ENCODE peak calls at places on chromosomes 3 and 15, in ten cellular contexts. One of them, this sample, is unnamed.

GRCh38 chr15:29631076-29632070 is 190.9 kb downstream of the TJP1 start:
- DNase-seq in T follicular helper cell: no peak
- DNase-seq in activated naive CD8-positive, alpha-beta T cell treated with anti-CD3 and anti-CD28 coated beads, Interleukin-2, amount 50 U/mL, for 16 hours: no peak
- DNase-seq in RWPE1: no peak
- DNase-seq in fibroblast of pulmonary artery: no peak
- DNase-seq in DMS153: no peak
- DNase-seq in fibroblast of lung: peak
- DNase-seq in tibial artery: no peak
- DNase-seq in hypothalamus: no peak
- DNase-seq in H7: peak
- DNase-seq in this sample: no peak

GRCh38 chr15:31326729-31327673 is at the start of gene KLF13:
- DNase-seq in RWPE1: peak
- DNase-seq in fibroblast of lung: peak
- DNase-seq in DMS153: no peak
- DNase-seq in H7: peak
- DNase-seq in fibroblast of pulmonary artery: peak
- DNase-seq in tibial artery: peak
- DNase-seq in T follicular helper cell: peak
- DNase-seq in activated naive CD8-positive, alpha-beta T cell treated with anti-CD3 and anti-CD28 coated beads, Interleukin-2, amount 50 U/mL, for 16 hours: peak
- DNase-seq in hypothalamus: no peak
- DNase-seq in this sample: peak

GRCh38 chr3:146274833-146275232 is 23.9 kb upstream of the PLSCR4 start:
- DNase-seq in tibial artery: no peak
- DNase-seq in RWPE1: no peak
- DNase-seq in H7: no peak
- DNase-seq in fibroblast of pulmonary artery: peak
- DNase-seq in T follicular helper cell: no peak
- DNase-seq in activated naive CD8-positive, alpha-beta T cell treated with anti-CD3 and anti-CD28 coated beads, Interleukin-2, amount 50 U/mL, for 16 hours: no peak
- DNase-seq in hypothalamus: no peak
- DNase-seq in DMS153: no peak
- DNase-seq in fibroblast of lung: peak
- DNase-seq in this sample: peak

GRCh38 chr3:194730369-194730768 is 44.7 kb downstream of the FAM43A start:
- DNase-seq in fibroblast of pulmonary artery: no peak
- DNase-seq in hypothalamus: no peak
- DNase-seq in fibroblast of lung: peak
- DNase-seq in H7: peak
- DNase-seq in T follicular helper cell: no peak
- DNase-seq in RWPE1: peak
- DNase-seq in activated naive CD8-positive, alpha-beta T cell treated with anti-CD3 and anti-CD28 coated beads, Interleukin-2, amount 50 U/mL, for 16 hours: no peak
- DNase-seq in DMS153: peak
- DNase-seq in tibial artery: no peak
- DNase-seq in this sample: no peak

GRCh38 chr3:27391796-27392195 is 22.6 kb upstream of the NEK10 start:
- DNase-seq in H7: no peak
- DNase-seq in DMS153: no peak
- DNase-seq in hypothalamus: no peak
- DNase-seq in RWPE1: no peak
- DNase-seq in T follicular helper cell: no peak
- DNase-seq in tibial artery: no peak
- DNase-seq in fibroblast of lung: peak
- DNase-seq in fibroblast of pulmonary artery: peak
- DNase-seq in activated naive CD8-positive, alpha-beta T cell treated with anti-CD3 and anti-CD28 coated beads, Interleukin-2, amount 50 U/mL, for 16 hours: no peak
- DNase-seq in this sample: no peak

GRCh38 chr3:49529567-49529966 is 24.7 kb upstream of the BSN start:
- DNase-seq in DMS153: no peak
- DNase-seq in activated naive CD8-positive, alpha-beta T cell treated with anti-CD3 and anti-CD28 coated beads, Interleukin-2, amount 50 U/mL, for 16 hours: no peak
- DNase-seq in fibroblast of lung: no peak
- DNase-seq in RWPE1: no peak
- DNase-seq in tibial artery: no peak
- DNase-seq in H7: no peak
- DNase-seq in T follicular helper cell: no peak
- DNase-seq in hypothalamus: no peak
- DNase-seq in fibroblast of pulmonary artery: no peak
- DNase-seq in this sample: no peak

GRCh38 chr3:64216706-64217105 is 8.6 kb downstream of the PRICKLE2 start:
- DNase-seq in tibial artery: no peak
- DNase-seq in T follicular helper cell: no peak
- DNase-seq in fibroblast of lung: peak
- DNase-seq in DMS153: no peak
- DNase-seq in activated naive CD8-positive, alpha-beta T cell treated with anti-CD3 and anti-CD28 coated beads, Interleukin-2, amount 50 U/mL, for 16 hours: no peak
- DNase-seq in hypothalamus: no peak
- DNase-seq in RWPE1: peak
- DNase-seq in H7: no peak
- DNase-seq in fibroblast of pulmonary artery: peak
- DNase-seq in this sample: peak

GRCh38 chr3:102034639-102035038 is 185.3 kb downstream of the NFKBIZ start:
- DNase-seq in hypothalamus: no peak
- DNase-seq in fibroblast of lung: no peak
- DNase-seq in T follicular helper cell: no peak
- DNase-seq in tibial artery: no peak
- DNase-seq in activated naive CD8-positive, alpha-beta T cell treated with anti-CD3 and anti-CD28 coated beads, Interleukin-2, amount 50 U/mL, for 16 hours: no peak
- DNase-seq in H7: no peak
- DNase-seq in fibroblast of pulmonary artery: no peak
- DNase-seq in DMS153: no peak
- DNase-seq in RWPE1: no peak
- DNase-seq in this sample: no peak

This sample was measured in cardiac fibroblast.